ENCODE peak calls at places on chromosome 2, in eight cellular contexts. One of them, this sample, is unnamed.

GRCh38 chr2:182144780-182145170 is 159.1 kb downstream of the PPP1R1C start:
- DNase-seq in NB4: no peak
- DNase-seq in left cardiac atrium: peak
- DNase-seq in occipital lobe: no peak
- DNase-seq in kidney epithelial cell: no peak
- DNase-seq in foreskin fibroblast: no peak
- DNase-seq in pons: no peak
- DNase-seq in T-cell: no peak
- DNase-seq in this sample: no peak

GRCh38 chr2:201118957-201119848 is 3.2 kb downstream of the CFLAR start:
- DNase-seq in NB4: peak
- DNase-seq in left cardiac atrium: no peak
- DNase-seq in occipital lobe: no peak
- DNase-seq in kidney epithelial cell: no peak
- DNase-seq in foreskin fibroblast: peak
- DNase-seq in pons: no peak
- DNase-seq in T-cell: no peak
- DNase-seq in this sample: no peak

GRCh38 chr2:102049756-102050443 is 58.1 kb downstream of the IL1R2 start:
- DNase-seq in NB4: peak
- DNase-seq in left cardiac atrium: peak
- DNase-seq in occipital lobe: peak
- DNase-seq in kidney epithelial cell: no peak
- DNase-seq in foreskin fibroblast: peak
- DNase-seq in pons: peak
- DNase-seq in T-cell: no peak
- DNase-seq in this sample: no peak

GRCh38 chr2:150122871-150123588 is 364.4 kb downstream of the RND3 start:
- DNase-seq in NB4: no peak
- DNase-seq in left cardiac atrium: no peak
- DNase-seq in occipital lobe: no peak
- DNase-seq in kidney epithelial cell: no peak
- DNase-seq in foreskin fibroblast: peak
- DNase-seq in pons: no peak
- DNase-seq in T-cell: no peak
- DNase-seq in this sample: no peak

GRCh38 chr2:39583781-39584180 is 81.9 kb upstream of the TMEM178A start:
- DNase-seq in NB4: no peak
- DNase-seq in left cardiac atrium: no peak
- DNase-seq in occipital lobe: no peak
- DNase-seq in kidney epithelial cell: no peak
- DNase-seq in foreskin fibroblast: no peak
- DNase-seq in pons: no peak
- DNase-seq in T-cell: no peak
- DNase-seq in this sample: no peak

GRCh38 chr2:198273670-198274069 is 469.3 kb downstream of the PLCL1 start:
- DNase-seq in NB4: no peak
- DNase-seq in left cardiac atrium: no peak
- DNase-seq in occipital lobe: peak
- DNase-seq in kidney epithelial cell: no peak
- DNase-seq in foreskin fibroblast: peak
- DNase-seq in pons: peak
- DNase-seq in T-cell: no peak
- DNase-seq in this sample: no peak

GRCh38 chr2:74576151-74576755 is 21.7 kb downstream of the DOK1 start:
- DNase-seq in NB4: no peak
- DNase-seq in left cardiac atrium: no peak
- DNase-seq in occipital lobe: no peak
- DNase-seq in kidney epithelial cell: no peak
- DNase-seq in foreskin fibroblast: peak
- DNase-seq in pons: no peak
- DNase-seq in T-cell: no peak
- DNase-seq in this sample: no peak

GRCh38 chr2:38528008-38528442 is 74.7 kb downstream of the HNRNPLL start:
- DNase-seq in NB4: peak
- DNase-seq in left cardiac atrium: peak
- DNase-seq in occipital lobe: peak
- DNase-seq in kidney epithelial cell: no peak
- DNase-seq in foreskin fibroblast: peak
- DNase-seq in pons: no peak
- DNase-seq in T-cell: no peak
- DNase-seq in this sample: peak

GRCh38 chr2:128807317-128807716 is 488.6 kb upstream of the HS6ST1 start:
- DNase-seq in NB4: no peak
- DNase-seq in left cardiac atrium: no peak
- DNase-seq in occipital lobe: no peak
- DNase-seq in kidney epithelial cell: no peak
- DNase-seq in foreskin fibroblast: no peak
- DNase-seq in pons: no peak
- DNase-seq in T-cell: no peak
- DNase-seq in this sample: no peak